ENCODE peak calls at places on chromosomes 6 and 20, in ten cellular contexts. O, W, I, H, J, K, V, P, C and B are unnamed samples.

GRCh38 chr6:115594894-115595293 is 465.8 kb downstream of the FRK start:
- DNase-seq in O (no peak), W (no peak), I (no peak), H (no peak), J (no peak), K (no peak), V (no peak), P (no peak), C (no peak), B (no peak)

GRCh38 chr20:43959079-43959919 is 44.6 kb downstream of the TOX2 start:
- DNase-seq in O (no peak), W (no peak), I (peak), H (no peak), J (peak), K (no peak), V (no peak), P (peak), C (no peak), B (no peak)

GRCh38 chr6:43506667-43507471 is 3.3 kb downstream of the LRRC73 start:
- DNase-seq in O (peak), W (peak), I (peak), H (peak), J (peak), K (peak), V (peak), P (peak), C (peak), B (peak)

GRCh38 chr20:23049201-23049932 is at the start of gene THBD:
- DNase-seq in O (no peak), W (peak), I (peak), H (no peak), J (peak), K (peak), V (peak), P (no peak), C (peak), B (peak)

GRCh38 chr6:34176261-34177031 is 30.6 kb upstream of the GRM4 start:
- DNase-seq in O (no peak), W (peak), I (no peak), H (no peak), J (no peak), K (peak), V (no peak), P (no peak), C (no peak), B (no peak)

GRCh38 chr20:47137231-47137865 is 219.2 kb downstream of the ZMYND8 start:
- DNase-seq in O (no peak), W (peak), I (no peak), H (no peak), J (no peak), K (no peak), V (peak), P (no peak), C (no peak), B (no peak)

GRCh38 chr6:138979813-138980668 is 8.0 kb downstream of the REPS1 start:
- DNase-seq in O (no peak), W (no peak), I (no peak), H (no peak), J (no peak), K (no peak), V (no peak), P (no peak), C (no peak), B (no peak)

GRCh38 chr6:156719720-156720563 is 57.2 kb upstream of the ARID1B start:
- DNase-seq in O (no peak), W (peak), I (peak), H (peak), J (peak), K (peak), V (peak), P (peak), C (peak), B (no peak)